ENCODE peak calls at places on chromosomes 2 and 18, in four cellular contexts. U is PC-9, P is fibroblast of mammary gland, F is GM20000. Q is an unnamed sample.

GRCh38 chr2:67880291-67880761 is 182.5 kb downstream of the C1D start:
- DNase-seq in U (no peak), P (peak; percentile 41), F (no peak), Q (no peak)

GRCh38 chr18:35490894-35491688 is 6.7 kb downstream of the INO80C start:
- DNase-seq in U (no peak), P (no peak), F (no peak), Q (no peak)

GRCh38 chr2:42827647-42828486 is 35.5 kb upstream of the HAAO start:
- DNase-seq in U (peak; percentile 84), P (peak; percentile 83), F (peak; percentile 80), Q (peak; percentile 59)

GRCh38 chr18:23232331-23232730 is 97.0 kb downstream of the CABLES1 start:
- DNase-seq in U (no peak), P (no peak), F (no peak), Q (no peak)

GRCh38 chr2:74550231-74550630 is 3.5 kb downstream of the LOXL3 start:
- DNase-seq in U (no peak), P (no peak), F (peak; percentile 23), Q (no peak)

GRCh38 chr18:24402209-24402785 is 4.7 kb upstream of the OSBPL1A start:
- DNase-seq in U (no peak), P (no peak), F (no peak), Q (no peak)

GRCh38 chr18:9437049-9437448 is 38.3 kb upstream of the RALBP1 start:
- DNase-seq in U (no peak), P (peak; percentile 47), F (no peak), Q (no peak)

GRCh38 chr2:105378276-105378840 is 20.5 kb downstream of the FHL2 start:
- DNase-seq in U (no peak), P (no peak), F (no peak), Q (no peak)

GRCh38 chr2:11613297-11613696 is 56.7 kb downstream of the NTSR2 start:
- DNase-seq in U (no peak), P (no peak), F (no peak), Q (no peak)

GRCh38 chr2:200604571-200605255 is 18.9 kb downstream of the AOX1 start:
- DNase-seq in U (no peak), P (no peak), F (no peak), Q (no peak)

GRCh38 chr2:10521891-10522448 is 73.8 kb upstream of the ODC1 start:
- DNase-seq in U (no peak), P (no peak), F (no peak), Q (no peak)

GRCh38 chr2:233905945-233906344 is 11.2 kb upstream of the TRPM8 start:
- DNase-seq in U (no peak), P (no peak), F (no peak), Q (no peak)

GRCh38 chr2:150426724-150427123 is 60.7 kb downstream of the RND3 start:
- DNase-seq in U (no peak), P (no peak), F (no peak), Q (no peak)

GRCh38 chr2:20013061-20013721 is 723 bp upstream of the MATN3 start:
- DNase-seq in U (no peak), P (no peak), F (no peak), Q (no peak)

GRCh38 chr2:129400825-129401224 is 578.6 kb upstream of the RAB6C start:
- DNase-seq in U (no peak), P (no peak), F (no peak), Q (no peak)

GRCh38 chr2:217988014-217988839 is 14.6 kb downstream of the TNS1 start:
- DNase-seq in U (peak; percentile 93), P (peak; percentile 75), F (peak; percentile 82), Q (no peak)

GRCh38 chr2:219944861-219945260 is 317.4 kb downstream of the SLC4A3 start:
- DNase-seq in U (no peak), P (no peak), F (no peak), Q (no peak)

GRCh38 chr18:10139783-10140410 is 226.1 kb downstream of the VAPA start:
- DNase-seq in U (no peak), P (peak; percentile 72), F (no peak), Q (no peak)

GRCh38 chr2:200695178-200695930 is 109.5 kb downstream of the AOX1 start:
- DNase-seq in U (no peak), P (no peak), F (no peak), Q (no peak)

GRCh38 chr18:34608064-34608463 is 102.0 kb upstream of the DTNA start:
- DNase-seq in U (no peak), P (no peak), F (no peak), Q (no peak)

GRCh38 chr2:11330457-11331142 is 13.8 kb downstream of the ROCK2 start:
- DNase-seq in U (no peak), P (peak; percentile 27), F (no peak), Q (no peak)

GRCh38 chr2:218631837-218632236 is 24.1 kb downstream of the PLCD4 start:
- DNase-seq in U (peak; percentile 10), P (peak; percentile 40), F (no peak), Q (no peak)

GRCh38 chr2:185876234-185876633 is 137.6 kb downstream of the FSIP2 start:
- DNase-seq in U (no peak), P (no peak), F (no peak), Q (no peak)

GRCh38 chr2:237092920-237093781 is 7.5 kb downstream of the COPS8 start:
- DNase-seq in U (no peak), P (peak; percentile 90), F (no peak), Q (no peak)

GRCh38 chr2:86000938-86001312 is 104.8 kb downstream of the POLR1A start:
- DNase-seq in U (no peak), P (no peak), F (no peak), Q (no peak)

GRCh38 chr18:22868831-22869230 is 64.3 kb upstream of the RBBP8 start:
- DNase-seq in U (no peak), P (no peak), F (no peak), Q (no peak)

GRCh38 chr18:8721716-8722115 is 16.4 kb downstream of the MTCL1 start:
- DNase-seq in U (peak; percentile 33), P (peak; percentile 40), F (no peak), Q (no peak)

GRCh38 chr2:171272039-171272438 is 111.3 kb upstream of the TLK1 start:
- DNase-seq in U (peak; percentile 82), P (peak; percentile 92), F (no peak), Q (no peak)

GRCh38 chr18:66560092-66560491 is 43.8 kb downstream of the CDH19 start:
- DNase-seq in U (peak; percentile 8), P (peak; percentile 8), F (no peak), Q (no peak)

GRCh38 chr2:16092861-16093638 is 152.7 kb downstream of the MYCN start:
- DNase-seq in U (no peak), P (no peak), F (no peak), Q (no peak)

GRCh38 chr18:49381267-49381865 is 79.1 kb downstream of the DYM start:
- DNase-seq in U (no peak), P (no peak), F (no peak), Q (no peak)

GRCh38 chr18:47968721-47969120 is 38.3 kb upstream of the SMAD2 start:
- DNase-seq in U (no peak), P (no peak), F (no peak), Q (no peak)

GRCh38 chr2:182852090-182852489 is 14.3 kb downstream of the FRZB start:
- DNase-seq in U (no peak), P (peak; percentile 10), F (no peak), Q (no peak)

GRCh38 chr2:134839649-134840048 is 1.2 kb downstream of the ACMSD start:
- DNase-seq in U (no peak), P (no peak), F (no peak), Q (no peak)

GRCh38 chr18:24704921-24705620 is 244.6 kb downstream of the HRH4 start:
- DNase-seq in U (no peak), P (peak; percentile 10), F (no peak), Q (no peak)

GRCh38 chr2:102122115-102122514 is 20.4 kb upstream of the IL1R1 start:
- DNase-seq in U (no peak), P (peak; percentile 96), F (no peak), Q (no peak)

GRCh38 chr2:28576714-28577113 is 80.9 kb downstream of the PLB1 start:
- DNase-seq in U (no peak), P (no peak), F (no peak), Q (no peak)

GRCh38 chr2:105573910-105574655 is 170.6 kb upstream of the NCK2 start:
- DNase-seq in U (no peak), P (no peak), F (no peak), Q (no peak)

GRCh38 chr18:55699233-55699765 is 111.3 kb upstream of the TCF4 start:
- DNase-seq in U (no peak), P (peak; percentile 10), F (no peak), Q (no peak)

GRCh38 chr2:140455312-140455711 is 1675.1 kb upstream of the NXPH2 start:
- DNase-seq in U (no peak), P (no peak), F (no peak), Q (no peak)

GRCh38 chr18:70321616-70322015 is 32.8 kb downstream of the SOCS6 start:
- DNase-seq in U (peak; percentile 1), P (no peak), F (no peak), Q (no peak)
- TF ChIP-seq CTCF in U (no peak), P (no peak), F (no peak), Q (no peak)

GRCh38 chr18:78984941-78985784 is 5.5 kb downstream of the SALL3 start:
- DNase-seq in U (peak; percentile 4), P (peak; percentile 32), F (peak; percentile 77), Q (no peak)
- TF ChIP-seq CTCF in U (peak; percentile 49), P (peak; percentile 21), F (peak; percentile 59), Q (no peak)

GRCh38 chr2:239396881-239397681 is 3.7 kb downstream of the HDAC4 start:
- DNase-seq in U (no peak), P (no peak), F (no peak), Q (no peak)
- TF ChIP-seq CTCF in U (peak; percentile 20), P (no peak), F (peak; percentile 33), Q (no peak)

DNA sequence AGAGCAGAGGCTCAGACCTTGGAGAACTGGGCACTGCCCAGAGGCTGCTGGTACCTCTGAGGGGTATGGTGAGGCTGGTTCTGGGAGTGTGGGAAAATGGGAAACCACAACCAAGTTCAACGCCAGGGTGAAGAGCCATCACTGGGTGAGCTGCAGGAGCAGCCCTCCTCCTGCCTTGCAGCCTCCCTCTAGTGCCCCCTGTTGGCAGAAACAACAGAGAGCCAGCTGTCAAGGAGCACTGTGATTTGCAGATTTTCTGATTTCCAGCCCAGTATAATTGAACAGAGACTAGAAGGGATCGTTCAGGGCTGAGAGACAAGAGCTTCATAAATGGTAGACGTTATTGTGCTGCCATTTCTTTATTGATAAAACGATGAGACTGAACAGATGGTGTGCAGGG is 50.5 kb downstream of the MAPK4 start:
- DNase-seq in U (no peak), P (no peak), F (no peak), Q (no peak)
- TF ChIP-seq CTCF in U (peak; percentile 27), P (peak; percentile 7), F (peak; percentile 23), Q (no peak)

GRCh38 chr2:58740381-58740780 is 499.3 kb upstream of the FANCL start:
- DNase-seq in U (no peak), P (no peak), F (no peak), Q (no peak)
- TF ChIP-seq CTCF in U (no peak), P (no peak), F (no peak), Q (no peak)